ENCODE peak calls at places on chromosomes 11 and 22, in five cellular contexts. C is AML-193, F is AG20443, T is RCC 7860, P is dermis blood vessel endothelial cell. V is an unnamed sample.

GRCh38 chr11:70512716-70513115 is 114.4 kb downstream of the CTTN start:
- DNase-seq in C (no peak), F (no peak), T (no peak), P (no peak), V (no peak)

GRCh38 chr11:130775306-130776043 is 140.8 kb downstream of the SNX19 start:
- DNase-seq in C (no peak), F (peak), T (no peak), P (no peak), V (no peak)

GRCh38 chr22:39209756-39210155 is 35.0 kb downstream of the PDGFB start:
- DNase-seq in C (no peak), F (no peak), T (no peak), P (no peak), V (no peak)

GRCh38 chr11:101202614-101203013 is 73.0 kb upstream of the PGR start:
- DNase-seq in C (no peak), F (no peak), T (no peak), P (no peak), V (no peak)

GRCh38 chr11:1178906-1179305 is 21.2 kb downstream of the MUC5AC start:
- DNase-seq in C (no peak), F (no peak), T (no peak), P (no peak), V (no peak)

GRCh38 chr11:93775289-93775688 is 8.8 kb upstream of the MED17 start:
- DNase-seq in C (no peak), F (no peak), T (no peak), P (peak), V (no peak)

GRCh38 chr11:17597770-17598169 is 50.7 kb downstream of the OTOG start:
- DNase-seq in C (no peak), F (no peak), T (no peak), P (no peak), V (no peak)

GRCh38 chr11:107696140-107696539 is 15.7 kb downstream of the SLN start:
- DNase-seq in C (no peak), F (peak), T (peak), P (peak), V (no peak)

GRCh38 chr22:24137595-24137994 is 43.7 kb upstream of the SUSD2 start:
- DNase-seq in C (no peak), F (peak), T (no peak), P (peak), V (no peak)

GRCh38 chr22:38262051-38262795 is 10.6 kb downstream of the TMEM184B start:
- DNase-seq in C (peak), F (peak), T (no peak), P (peak), V (no peak)

GRCh38 chr11:8325905-8326304 is 62.2 kb upstream of the LMO1 start:
- DNase-seq in C (no peak), F (no peak), T (no peak), P (no peak), V (no peak)

GRCh38 chr22:37501176-37501609 is 15.0 kb upstream of the MFNG start:
- DNase-seq in C (no peak), F (no peak), T (peak), P (peak), V (no peak)

GRCh38 chr11:21622995-21623394 is 569.9 kb upstream of the ANO5 start:
- DNase-seq in C (no peak), F (no peak), T (no peak), P (no peak), V (no peak)

GRCh38 chr22:36870250-36870649 is 9.4 kb downstream of the NCF4 start:
- DNase-seq in C (no peak), F (no peak), T (no peak), P (no peak), V (no peak)

GRCh38 chr11:75547617-75548054 is 14.4 kb upstream of the SERPINH1 start:
- DNase-seq in C (peak), F (peak), T (peak), P (peak), V (peak)

GRCh38 chr11:96303067-96303466 is 39.9 kb downstream of the MAML2 start:
- DNase-seq in C (peak), F (peak), T (peak), P (peak), V (no peak)

GRCh38 chr11:74021998-74022397 is 13.1 kb upstream of the UCP3 start:
- DNase-seq in C (no peak), F (no peak), T (no peak), P (no peak), V (no peak)

GRCh38 chr22:35380537-35381423 is at the start of gene HMOX1:
- DNase-seq in C (peak), F (peak), T (peak), P (peak), V (no peak)

GRCh38 chr11:112289588-112290461 is 29.2 kb upstream of the PLET1 start:
- DNase-seq in C (peak), F (peak), T (peak), P (peak), V (peak)

GRCh38 chr22:43891360-43892182 is at the start of gene PNPLA5:
- DNase-seq in C (no peak), F (peak), T (no peak), P (no peak), V (peak)

GRCh38 chr22:50313600-50313999 is 6.2 kb upstream of the PLXNB2 start:
- DNase-seq in C (no peak), F (no peak), T (no peak), P (no peak), V (no peak)

GRCh38 chr11:102240502-102240901 is 76.8 kb upstream of the BIRC3 start:
- DNase-seq in C (no peak), F (peak), T (no peak), P (no peak), V (no peak)

GRCh38 chr11:6635082-6635932 is 16.1 kb upstream of the TPP1 start:
- DNase-seq in C (peak), F (no peak), T (no peak), P (peak), V (no peak)

GRCh38 chr11:45560935-45561330 is 104.5 kb downstream of the CHST1 start:
- DNase-seq in C (no peak), F (no peak), T (no peak), P (no peak), V (no peak)